ENCODE peak calls at places on chromosome 11, in six cellular contexts. D, Z, V, X, B and R are unnamed samples.

GRCh38 chr11:1660025-1660867 is 30.7 kb downstream of the KRTAP5-5 start:
- DNase-seq in D (no peak), Z (no peak), V (no peak), X (no peak), B (no peak), R (peak; percentile 52)

GRCh38 chr11:60953781-60954180 is 1.8 kb upstream of the SLC15A3 start:
- DNase-seq in D (peak; percentile 44), Z (no peak), V (no peak), X (no peak), B (no peak), R (no peak)

GRCh38 chr11:17979770-17980371 is 33.0 kb downstream of the SERGEF start:
- DNase-seq in D (peak; percentile 5), Z (peak; percentile 57), V (peak; percentile 74), X (no peak), B (peak; percentile 31), R (peak; percentile 59)

GRCh38 chr11:27423125-27423524 is 49.5 kb downstream of the LGR4 start:
- DNase-seq in D (peak; percentile 80), Z (no peak), V (no peak), X (no peak), B (no peak), R (no peak)

GRCh38 chr11:27621440-27622161 is 78.7 kb downstream of the BDNF start:
- DNase-seq in D (peak; percentile 42), Z (no peak), V (no peak), X (no peak), B (no peak), R (no peak)

GRCh38 chr11:111561306-111561705 is 20.8 kb downstream of the LAYN start:
- DNase-seq in D (no peak), Z (no peak), V (no peak), X (no peak), B (no peak), R (no peak)

GRCh38 chr11:109644158-109644557 is 222.2 kb downstream of the C11orf87 start:
- DNase-seq in D (no peak), Z (no peak), V (no peak), X (no peak), B (no peak), R (peak; percentile 55)

GRCh38 chr11:73047773-73048371 is 94.2 kb downstream of the FCHSD2 start:
- DNase-seq in D (no peak), Z (no peak), V (no peak), X (peak; percentile 88), B (no peak), R (no peak)

GRCh38 chr11:45280449-45280848 is 5.7 kb downstream of the SYT13 start:
- DNase-seq in D (peak; percentile 0), Z (no peak), V (no peak), X (no peak), B (no peak), R (no peak)

GRCh38 chr11:32183512-32183911 is 92.6 kb downstream of the RCN1 start:
- DNase-seq in D (no peak), Z (no peak), V (no peak), X (no peak), B (no peak), R (no peak)

GRCh38 chr11:68047437-68048290 is 8.8 kb downstream of the TCIRG1 start:
- DNase-seq in D (no peak), Z (no peak), V (no peak), X (no peak), B (no peak), R (no peak)

GRCh38 chr11:35214792-35215193 is 75.8 kb downstream of the CD44 start:
- DNase-seq in D (peak; percentile 97), Z (no peak), V (no peak), X (no peak), B (no peak), R (no peak)
- TF ChIP-seq SMC3 in D (no peak), Z (no peak), V (no peak), X (no peak), B (no peak), R (no peak)

GRCh38 chr11:115202061-115202460 is 302.2 kb downstream of the CADM1 start:
- DNase-seq in D (no peak), Z (no peak), V (no peak), X (no peak), B (no peak), R (no peak)
- TF ChIP-seq SMC3 in D (no peak), Z (no peak), V (no peak), X (no peak), B (no peak), R (no peak)

DNA sequence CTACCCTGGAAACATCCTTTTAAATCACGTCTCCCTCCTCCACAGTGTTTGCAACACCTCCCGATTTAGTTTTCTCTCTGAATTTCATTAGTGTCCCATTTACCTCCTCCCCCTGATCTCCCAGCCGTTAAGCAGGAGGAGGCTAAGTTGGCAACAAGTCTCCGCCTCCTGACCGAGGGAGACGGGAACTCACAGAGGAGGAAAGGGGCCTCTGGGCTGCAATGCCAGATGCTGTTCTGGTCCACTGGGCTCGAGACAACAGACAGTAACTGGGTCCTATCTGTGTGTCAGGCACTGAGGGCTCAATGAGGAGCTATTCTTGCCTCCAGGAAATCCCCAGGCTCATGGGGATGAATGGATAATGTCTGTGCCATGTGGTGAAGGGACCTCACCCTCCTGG is 228.1 kb downstream of the TENM4 start:
- DNase-seq in D (no peak), Z (no peak), V (no peak), X (no peak), B (no peak), R (peak; percentile 24)
- TF ChIP-seq SMC3 in D (no peak), Z (no peak), V (no peak), X (no peak), B (no peak), R (no peak)

GRCh38 chr11:69387409-69387885 is 93.5 kb downstream of the MYEOV start:
- DNase-seq in D (no peak), Z (no peak), V (no peak), X (no peak), B (no peak), R (no peak)
- TF ChIP-seq SMC3 in D (no peak), Z (no peak), V (no peak), X (no peak), B (no peak), R (no peak)